ENCODE peak calls at places on chromosomes 6 and 20, in ten cellular contexts. O is germinal center; V is neural crest cell; T is islet precursor cell; Y is SW480; W is DMS153; D is Daoy; Q is effector CD4-positive, alpha-beta T cell; M is stimulated activated CD8-positive, alpha-beta memory T cell treated with anti-CD3 and anti-CD28 coated beads, Interleukin-15, amount 100 ng/mL, for 4 hours; C is Caki2. J is an unnamed sample.

GRCh38 chr6:118665011-118665410 is 13.6 kb upstream of the CEP85L start:
- DNase-seq in O (peak; percentile 5), V (no peak), T (no peak), Y (no peak), W (no peak), D (peak; percentile 3), Q (no peak), M (no peak), C (no peak), J (no peak)

GRCh38 chr20:403582-403957 is 4.5 kb upstream of the RBCK1 start:
- DNase-seq in O (no peak), V (no peak), T (no peak), Y (no peak), W (no peak), D (no peak), Q (no peak), M (no peak), C (no peak), J (no peak)

GRCh38 chr6:39280247-39280731 is 33.9 kb downstream of the KCNK17 start:
- DNase-seq in O (no peak), V (no peak), T (no peak), Y (peak; percentile 69), W (peak; percentile 59), D (peak; percentile 83), Q (no peak), M (no peak), C (peak; percentile 85), J (no peak)

GRCh38 chr6:166173292-166173951 is 5.8 kb upstream of the TBXT start:
- DNase-seq in O (no peak), V (no peak), T (peak; percentile 85), Y (peak; percentile 58), W (peak; percentile 94), D (peak; percentile 70), Q (no peak), M (no peak), C (no peak), J (no peak)

GRCh38 chr6:89527634-89528033 is 94.7 kb downstream of the ANKRD6 start:
- DNase-seq in O (no peak), V (no peak), T (no peak), Y (no peak), W (no peak), D (peak; percentile 4), Q (no peak), M (no peak), C (peak; percentile 63), J (no peak)

GRCh38 chr6:39294899-39295298 is 19.3 kb downstream of the KCNK17 start:
- DNase-seq in O (no peak), V (no peak), T (no peak), Y (no peak), W (no peak), D (no peak), Q (no peak), M (no peak), C (no peak), J (no peak)

GRCh38 chr6:43460032-43460431 is 4.7 kb upstream of the DLK2 start:
- DNase-seq in O (no peak), V (no peak), T (no peak), Y (no peak), W (no peak), D (no peak), Q (no peak), M (no peak), C (no peak), J (no peak)

GRCh38 chr6:98843274-98844243 is 9.2 kb downstream of the POU3F2 start:
- DNase-seq in O (no peak), V (no peak), T (peak; percentile 58), Y (no peak), W (no peak), D (no peak), Q (no peak), M (no peak), C (no peak), J (no peak)

GRCh38 chr6:165704001-165704748 is 41.1 kb upstream of the PDE10A start:
- DNase-seq in O (no peak), V (no peak), T (no peak), Y (no peak), W (no peak), D (peak; percentile 53), Q (no peak), M (no peak), C (no peak), J (no peak)

GRCh38 chr6:165972139-165972802 is 195.4 kb downstream of the TBXT start:
- DNase-seq in O (no peak), V (no peak), T (no peak), Y (no peak), W (no peak), D (no peak), Q (no peak), M (no peak), C (no peak), J (no peak)

GRCh38 chr20:63145156-63145555 is 70.8 kb downstream of the YTHDF1 start:
- DNase-seq in O (no peak), V (no peak), T (no peak), Y (no peak), W (no peak), D (no peak), Q (no peak), M (no peak), C (no peak), J (no peak)

GRCh38 chr6:41460742-41461336 is 85.3 kb upstream of the FOXP4 start:
- DNase-seq in O (no peak), V (no peak), T (no peak), Y (no peak), W (no peak), D (no peak), Q (no peak), M (no peak), C (no peak), J (no peak)